ENCODE peak calls at places on chromosomes 3 and 15, in seven cellular contexts. R is right cardiac atrium; A is CD4-positive, CD25-positive, alpha-beta regulatory T cell; G is HCT116; W is stimulated activated naive CD8-positive, alpha-beta T cell treated with anti-CD3 and anti-CD28 coated beads, Interleukin-15, Interleukin-2, amounts not matched to agents 100 U/mL and 50 U/mL, for 24 hours; I is Panc1; T is foreskin keratinocyte. Y is an unnamed sample.

GRCh38 chr3:43686700-43687498 is 3.8 kb upstream of the ABHD5 start:
- ATAC-seq in R (no peak), A (no peak), G (no peak), W (no peak), I (no peak), T (no peak), Y (no peak)

GRCh38 chr3:117170112-117170511 is 460.5 kb downstream of the TUSC7 start:
- ATAC-seq in R (no peak), A (no peak), G (no peak), W (no peak), I (no peak), T (no peak), Y (no peak)

GRCh38 chr3:133246119-133246518 is 153.7 kb upstream of the BFSP2 start:
- ATAC-seq in R (peak), A (no peak), G (no peak), W (no peak), I (no peak), T (no peak), Y (no peak)

GRCh38 chr15:92958105-92958504 is 58.0 kb downstream of the CHD2 start:
- ATAC-seq in R (no peak), A (peak), G (no peak), W (peak), I (no peak), T (peak), Y (no peak)

GRCh38 chr3:32593903-32594525 is 23.4 kb upstream of the DYNC1LI1 start:
- ATAC-seq in R (no peak), A (no peak), G (no peak), W (no peak), I (no peak), T (no peak), Y (peak)

GRCh38 chr3:159902531-159903314 is 85.9 kb upstream of the IL12A start:
- ATAC-seq in R (no peak), A (no peak), G (no peak), W (no peak), I (no peak), T (no peak), Y (no peak)

GRCh38 chr3:172357850-172358754 is 90.2 kb downstream of the GHSR start:
- ATAC-seq in R (peak), A (no peak), G (no peak), W (no peak), I (no peak), T (no peak), Y (no peak)

GRCh38 chr3:195003006-195003892 is 267.7 kb downstream of the XXYLT1 start:
- ATAC-seq in R (peak), A (no peak), G (no peak), W (no peak), I (no peak), T (no peak), Y (peak)

GRCh38 chr3:64343692-64344440 is 118.6 kb upstream of the PRICKLE2 start:
- ATAC-seq in R (no peak), A (no peak), G (no peak), W (no peak), I (no peak), T (peak), Y (no peak)

GRCh38 chr3:46955801-46956259 is 20.7 kb downstream of the CCDC12 start:
- ATAC-seq in R (no peak), A (peak), G (no peak), W (peak), I (no peak), T (no peak), Y (no peak)

GRCh38 chr3:167406876-167407492 is 26.9 kb upstream of the ZBBX start:
- ATAC-seq in R (peak), A (no peak), G (peak), W (peak), I (peak), T (peak), Y (peak)

GRCh38 chr15:71709808-71710418 is 100.4 kb upstream of the NR2E3 start:
- ATAC-seq in R (peak), A (no peak), G (no peak), W (no peak), I (no peak), T (no peak), Y (peak)

GRCh38 chr3:125302932-125303331 is 72.2 kb downstream of the ZNF148 start:
- ATAC-seq in R (no peak), A (no peak), G (no peak), W (no peak), I (no peak), T (no peak), Y (no peak)

GRCh38 chr3:12541625-12542024 is 3.7 kb downstream of the MKRN2OS start:
- ATAC-seq in R (peak), A (no peak), G (peak), W (no peak), I (no peak), T (no peak), Y (no peak)

GRCh38 chr3:8929860-8930259 is 33.4 kb downstream of the RAD18 start:
- ATAC-seq in R (no peak), A (no peak), G (no peak), W (no peak), I (no peak), T (no peak), Y (no peak)

GRCh38 chr15:79089331-79089889 is 1.2 kb downstream of the RASGRF1 start:
- ATAC-seq in R (no peak), A (no peak), G (no peak), W (no peak), I (no peak), T (peak), Y (no peak)

GRCh38 chr3:11154953-11155325 is 646 bp downstream of the HRH1 start:
- ATAC-seq in R (no peak), A (no peak), G (peak), W (no peak), I (peak), T (peak), Y (peak)

GRCh38 chr3:142857056-142857455 is 31.8 kb downstream of the PCOLCE2 start:
- ATAC-seq in R (peak), A (no peak), G (peak), W (no peak), I (peak), T (peak), Y (peak)

GRCh38 chr3:181868576-181868975 is 156.9 kb downstream of the SOX2 start:
- ATAC-seq in R (no peak), A (no peak), G (peak), W (no peak), I (no peak), T (no peak), Y (no peak)

GRCh38 chr3:49006591-49007067 is 562 bp upstream of the WDR6 start:
- ATAC-seq in R (peak), A (no peak), G (no peak), W (no peak), I (peak), T (no peak), Y (no peak)

GRCh38 chr3:115550285-115550741 is 73.0 kb upstream of the GAP43 start:
- ATAC-seq in R (peak), A (no peak), G (no peak), W (no peak), I (no peak), T (no peak), Y (no peak)

GRCh38 chr3:44874308-44874707 is at the start of gene TGM4:
- ATAC-seq in R (no peak), A (no peak), G (no peak), W (no peak), I (no peak), T (no peak), Y (no peak)

GRCh38 chr15:38528279-38528678 is 36.3 kb downstream of the RASGRP1 start:
- ATAC-seq in R (no peak), A (no peak), G (no peak), W (no peak), I (no peak), T (peak), Y (no peak)

GRCh38 chr3:111244760-111245159 is 173.1 kb downstream of the NECTIN3 start:
- ATAC-seq in R (no peak), A (no peak), G (no peak), W (no peak), I (no peak), T (no peak), Y (no peak)

GRCh38 chr3:157876556-157876955 is 229.7 kb downstream of the SHOX2 start:
- ATAC-seq in R (no peak), A (no peak), G (no peak), W (no peak), I (no peak), T (no peak), Y (no peak)

GRCh38 chr3:152299243-152299976 is 30.7 kb downstream of the MBNL1 start:
- ATAC-seq in R (peak), A (peak), G (peak), W (no peak), I (peak), T (peak), Y (peak)

GRCh38 chr3:125219261-125219701 is 6.7 kb upstream of the SLC12A8 start:
- ATAC-seq in R (no peak), A (no peak), G (peak), W (no peak), I (peak), T (peak), Y (peak)

GRCh38 chr3:8458711-8459110 is 42.9 kb upstream of the LMCD1 start:
- ATAC-seq in R (no peak), A (no peak), G (no peak), W (no peak), I (no peak), T (no peak), Y (no peak)

GRCh38 chr3:38274864-38275649 is 7.0 kb upstream of the SLC22A14 start:
- ATAC-seq in R (no peak), A (no peak), G (no peak), W (no peak), I (no peak), T (no peak), Y (no peak)

GRCh38 chr3:189236352-189236751 is 64.6 kb downstream of the TPRG1 start:
- ATAC-seq in R (no peak), A (no peak), G (no peak), W (peak), I (no peak), T (no peak), Y (no peak)

GRCh38 chr3:97823503-97824004 is 1.7 kb downstream of the CRYBG3 start:
- ATAC-seq in R (no peak), A (no peak), G (no peak), W (no peak), I (no peak), T (no peak), Y (no peak)

GRCh38 chr3:51940648-51941421 is 869 bp downstream of the RRP9 start:
- ATAC-seq in R (no peak), A (no peak), G (no peak), W (no peak), I (no peak), T (no peak), Y (no peak)

Y was measured in esophagus mucosa.